ENCODE peak calls at places on chromosomes 11 and 22, in nine cellular contexts. X, G, S, W, H, T, P, D and A are unnamed samples.

GRCh38 chr11:72579816-72580647 is 94.2 kb downstream of the PDE2A start:
- DNase-seq in D (no peak), S (no peak), X (no peak), G (no peak), H (no peak), W (no peak), T (no peak), P (no peak), A (no peak)

GRCh38 chr11:64845125-64845735 is 777 bp upstream of the CDC42BPG start:
- DNase-seq in D (no peak), T (no peak), S (no peak), P (no peak), W (peak; percentile 65), H (no peak), G (no peak), X (no peak), A (no peak)

GRCh38 chr22:19559324-19559811 is 35.2 kb upstream of the CLDN5 start:
- DNase-seq in G (no peak), T (no peak), H (no peak), X (no peak), S (no peak), P (no peak), D (no peak), W (no peak), A (no peak)

GRCh38 chr11:78645226-78646202 is 70.8 kb upstream of the NARS2 start:
- DNase-seq in P (peak; percentile 25), D (peak; percentile 75), W (peak; percentile 61), S (peak; percentile 86), T (peak; percentile 60), H (peak; percentile 32), G (peak; percentile 80), X (peak; percentile 39), A (peak; percentile 61)

GRCh38 chr11:112697371-112697770 is 263.8 kb upstream of the NCAM1 start:
- DNase-seq in T (no peak), W (no peak), G (peak; percentile 95), P (no peak), D (no peak), S (peak; percentile 8), X (no peak), H (no peak), A (no peak)

GRCh38 chr11:122850076-122850631 is 11.9 kb downstream of the CRTAM start:
- DNase-seq in H (no peak), G (no peak), S (peak; percentile 61), P (no peak), W (peak; percentile 63), D (no peak), X (peak; percentile 53), T (no peak), A (no peak)

GRCh38 chr22:42310301-42310981 is 40.0 kb upstream of the TCF20 start:
- DNase-seq in T (no peak), D (no peak), G (peak; percentile 61), P (no peak), S (peak; percentile 44), X (no peak), H (no peak), W (no peak), A (no peak)

GRCh38 chr11:68406318-68407313 is 53.9 kb upstream of the PPP6R3 start:
- DNase-seq in G (no peak), H (no peak), P (no peak), W (no peak), S (no peak), T (peak; percentile 30), X (no peak), D (no peak), A (no peak)

GRCh38 chr11:75639752-75640151 is 29.1 kb downstream of the MAP6 start:
- DNase-seq in W (no peak), S (peak; percentile 90), X (peak; percentile 27), H (no peak), G (peak; percentile 96), D (no peak), T (peak; percentile 93), P (no peak), A (peak; percentile 63)

GRCh38 chr11:64744544-64745218 is 739 bp upstream of the RASGRP2 start:
- DNase-seq in G (no peak), P (no peak), W (no peak), X (no peak), T (no peak), D (no peak), S (no peak), H (no peak), A (peak; percentile 77)

GRCh38 chr22:46563381-46564083 is 26.1 kb upstream of the CELSR1 start:
- DNase-seq in D (peak; percentile 66), X (peak; percentile 16), P (peak; percentile 60), G (peak; percentile 68), S (peak; percentile 72), T (peak; percentile 84), W (peak; percentile 86), H (peak; percentile 66), A (peak; percentile 83)

GRCh38 chr11:134139873-134140331 is 71.0 kb downstream of the JAM3 start:
- DNase-seq in X (peak; percentile 71), D (peak; percentile 62), H (peak; percentile 20), G (peak; percentile 95), W (peak; percentile 59), S (peak; percentile 87), T (peak; percentile 78), P (peak; percentile 30), A (peak; percentile 47)

GRCh38 chr11:41660585-41660984 is 201.1 kb upstream of the LRRC4C start:
- DNase-seq in D (peak; percentile 2), S (no peak), W (no peak), X (no peak), G (no peak), H (no peak), T (no peak), P (no peak), A (no peak)

GRCh38 chr22:40212126-40212525 is 34.4 kb downstream of the TNRC6B start:
- DNase-seq in W (no peak), T (no peak), P (no peak), S (no peak), X (no peak), H (no peak), G (no peak), D (no peak), A (no peak)

GRCh38 chr11:85809881-85810280 is 1.1 kb downstream of the SYTL2 start:
- DNase-seq in S (peak; percentile 24), G (peak; percentile 38), X (peak; percentile 29), H (no peak), W (peak; percentile 58), P (no peak), T (peak; percentile 9), D (peak; percentile 41), A (peak; percentile 26)

GRCh38 chr22:35357883-35358621 is 22.8 kb upstream of the HMOX1 start:
- DNase-seq in T (no peak), S (peak; percentile 43), W (no peak), G (no peak), P (no peak), X (peak; percentile 59), H (no peak), D (peak; percentile 58), A (no peak)

GRCh38 chr22:50524664-50525103 is 714 bp downstream of the SCO2 start:
- DNase-seq in T (no peak), D (no peak), G (no peak), W (no peak), S (no peak), H (no peak), X (no peak), P (no peak), A (no peak)

GRCh38 chr11:69212121-69213110 is 56.7 kb downstream of the SMIM38 start:
- DNase-seq in S (peak; percentile 38), T (no peak), W (no peak), H (no peak), D (no peak), P (no peak), G (peak; percentile 12), X (no peak), A (no peak)

GRCh38 chr11:118052581-118053206 is 24.2 kb upstream of the TMPRSS4 start:
- DNase-seq in T (no peak), S (no peak), X (no peak), P (no peak), H (no peak), W (no peak), D (no peak), G (no peak), A (no peak)